ENCODE peak calls at places on chromosomes 1 and 21, in nine cellular contexts. U is hippocampal formation; P is ACHN; C is HuH-7; B is IMR-90; Q is effector CD4-positive, alpha-beta T cell; W is WTC11; F is NCI-H345; H is activated CD8-positive, alpha-beta memory T cell treated with anti-CD3 and anti-CD28 coated beads, Interleukin-2, amount 50 U/mL, for 48 hours. A is an unnamed sample.

GRCh38 chr21:15682977-15683376 is 46.8 kb upstream of the USP25 start:
- DNase-seq in U (no peak), P (no peak), C (no peak), B (peak; percentile 57), Q (no peak), W (no peak), F (no peak), H (no peak), A (no peak)

GRCh38 chr1:66943361-66943969 is 18.7 kb downstream of the MIER1 start:
- DNase-seq in U (no peak), P (peak; percentile 12), C (no peak), B (no peak), Q (no peak), W (no peak), F (no peak), H (no peak), A (no peak)

GRCh38 chr1:226577401-226578180 is 29.0 kb downstream of the STUM start:
- DNase-seq in U (no peak), P (no peak), C (no peak), B (no peak), Q (no peak), W (no peak), F (no peak), H (no peak), A (no peak)

GRCh38 chr1:33641099-33641830 is 168.8 kb downstream of the ZSCAN20 start:
- DNase-seq in U (no peak), P (peak; percentile 21), C (peak; percentile 47), B (peak; percentile 14), Q (no peak), W (peak; percentile 26), F (peak; percentile 40), H (no peak), A (no peak)

GRCh38 chr21:45551816-45552695 is 9.8 kb upstream of the SLC19A1 start:
- DNase-seq in U (no peak), P (no peak), C (no peak), B (no peak), Q (no peak), W (no peak), F (no peak), H (no peak), A (no peak)

GRCh38 chr1:47755368-47755990 is 241.7 kb downstream of the TRABD2B start:
- DNase-seq in U (no peak), P (peak; percentile 27), C (peak; percentile 72), B (no peak), Q (peak; percentile 14), W (peak; percentile 87), F (no peak), H (peak; percentile 87), A (no peak)

GRCh38 chr1:23555225-23555801 is 4.0 kb downstream of the ID3 start:
- DNase-seq in U (peak; percentile 47), P (no peak), C (no peak), B (peak; percentile 68), Q (no peak), W (peak; percentile 54), F (no peak), H (no peak), A (no peak)

GRCh38 chr21:25568230-25568629 is 39.1 kb downstream of the MRPL39 start:
- DNase-seq in U (no peak), P (peak; percentile 26), C (no peak), B (peak; percentile 78), Q (no peak), W (no peak), F (no peak), H (peak; percentile 74), A (no peak)

GRCh38 chr21:43721225-43721605 is 2.3 kb downstream of the PDXK start:
- DNase-seq in U (no peak), P (no peak), C (no peak), B (no peak), Q (no peak), W (no peak), F (no peak), H (no peak), A (no peak)

GRCh38 chr1:9593147-9593491 is 4.4 kb downstream of the TMEM201 start:
- DNase-seq in U (no peak), P (no peak), C (no peak), B (no peak), Q (no peak), W (no peak), F (no peak), H (no peak), A (no peak)

GRCh38 chr1:244002721-244003120 is 48.4 kb upstream of the ZBTB18 start:
- DNase-seq in U (no peak), P (no peak), C (no peak), B (no peak), Q (no peak), W (no peak), F (no peak), H (no peak), A (no peak)

GRCh38 chr1:69985901-69986439 is 219.4 kb downstream of the LRRC40 start:
- DNase-seq in U (no peak), P (no peak), C (no peak), B (peak; percentile 32), Q (no peak), W (no peak), F (no peak), H (no peak), A (no peak)

GRCh38 chr21:33229776-33230517 is at the start of gene IFNAR2:
- DNase-seq in U (peak; percentile 42), P (peak; percentile 63), C (peak; percentile 72), B (peak; percentile 39), Q (peak; percentile 62), W (peak; percentile 79), F (peak; percentile 83), H (peak; percentile 90), A (no peak)

GRCh38 chr1:183761871-183762270 is 43.0 kb upstream of the RGL1 start:
- DNase-seq in U (no peak), P (no peak), C (no peak), B (peak; percentile 39), Q (no peak), W (no peak), F (no peak), H (no peak), A (no peak)

GRCh38 chr1:112817555-112818373 is 102.6 kb upstream of the PPM1J start:
- DNase-seq in U (no peak), P (no peak), C (no peak), B (no peak), Q (no peak), W (peak; percentile 82), F (no peak), H (no peak), A (no peak)

GRCh38 chr1:97160796-97161195 is 439.2 kb downstream of the PTBP2 start:
- DNase-seq in U (no peak), P (no peak), C (no peak), B (peak; percentile 17), Q (no peak), W (no peak), F (no peak), H (no peak), A (no peak)

GRCh38 chr1:11845641-11846335 is 1.8 kb downstream of the NPPA start:
- DNase-seq in U (no peak), P (peak; percentile 18), C (peak; percentile 26), B (peak; percentile 24), Q (no peak), W (no peak), F (no peak), H (no peak), A (no peak)

GRCh38 chr21:21715286-21715969 is 717.2 kb downstream of the NCAM2 start:
- DNase-seq in U (no peak), P (peak; percentile 42), C (no peak), B (peak; percentile 93), Q (no peak), W (no peak), F (no peak), H (no peak), A (no peak)

GRCh38 chr1:34851431-34852105 is 8.0 kb downstream of the SMIM12 start:
- DNase-seq in U (no peak), P (peak; percentile 53), C (no peak), B (no peak), Q (no peak), W (no peak), F (no peak), H (no peak), A (no peak)

GRCh38 chr1:9665193-9665592 is 13.7 kb downstream of the PIK3CD start:
- DNase-seq in U (no peak), P (no peak), C (no peak), B (no peak), Q (no peak), W (no peak), F (no peak), H (no peak), A (no peak)

GRCh38 chr1:32447469-32448185 is 17.2 kb upstream of the ZBTB8B start:
- DNase-seq in U (no peak), P (no peak), C (no peak), B (peak; percentile 74), Q (no peak), W (peak; percentile 81), F (no peak), H (no peak), A (no peak)